ENCODE peak calls at places on chromosomes 2 and 18, in five cellular contexts. B is GM23248; H is NCI-H460; A is CD8-positive, alpha-beta memory T cell; W is NCI-H1417. L is an unnamed sample.

GRCh38 chr18:38972571-38972970 is 1407.0 kb upstream of the CELF4 start:
- DNase-seq in B (no peak), H (no peak), A (no peak), W (no peak), L (no peak)

GRCh38 chr2:9782197-9782719 is 61.0 kb upstream of the TAF1B start:
- DNase-seq in B (no peak), H (no peak), A (peak; percentile 27), W (peak; percentile 87), L (no peak)

GRCh38 chr2:188291617-188292445 is at the start of gene GULP1:
- DNase-seq in B (peak; percentile 87), H (peak; percentile 74), A (no peak), W (peak; percentile 72), L (no peak)

GRCh38 chr2:120722603-120723421 is 12.9 kb upstream of the GLI2 start:
- DNase-seq in B (peak; percentile 75), H (no peak), A (no peak), W (peak; percentile 6), L (peak; percentile 22)

GRCh38 chr18:50424877-50425690 is 50.2 kb downstream of the SKA1 start:
- DNase-seq in B (no peak), H (no peak), A (no peak), W (peak; percentile 18), L (no peak)

GRCh38 chr18:73646196-73646595 is 501.4 kb downstream of the FBXO15 start:
- DNase-seq in B (no peak), H (no peak), A (no peak), W (no peak), L (no peak)

GRCh38 chr2:201342923-201343322 is 14.2 kb downstream of the FLACC1 start:
- DNase-seq in B (no peak), H (no peak), A (no peak), W (no peak), L (no peak)

GRCh38 chr2:101307503-101307902 is 998 bp downstream of the RNF149 start:
- DNase-seq in B (peak; percentile 56), H (no peak), A (no peak), W (no peak), L (no peak)

GRCh38 chr2:177660742-177661141 is 268.2 kb downstream of the AGPS start:
- DNase-seq in B (no peak), H (no peak), A (no peak), W (peak; percentile 17), L (no peak)

GRCh38 chr2:62147610-62148301 is 48.2 kb upstream of the B3GNT2 start:
- DNase-seq in B (peak; percentile 92), H (no peak), A (no peak), W (no peak), L (no peak)

GRCh38 chr2:670637-671036 is 6.6 kb downstream of the TMEM18 start:
- DNase-seq in B (no peak), H (no peak), A (no peak), W (no peak), L (no peak)

GRCh38 chr18:5556317-5556974 is 12.6 kb upstream of the EPB41L3 start:
- DNase-seq in B (peak; percentile 87), H (no peak), A (no peak), W (no peak), L (no peak)

GRCh38 chr18:8480506-8481328 is 128.5 kb upstream of the RAB12 start:
- DNase-seq in B (peak; percentile 64), H (peak; percentile 48), A (no peak), W (peak; percentile 90), L (peak; percentile 29)

GRCh38 chr2:230796280-230796862 is 68.4 kb upstream of the ITM2C start:
- DNase-seq in B (peak; percentile 81), H (no peak), A (no peak), W (no peak), L (no peak)

GRCh38 chr2:70532244-70532935 is 21.2 kb downstream of the TGFA start:
- DNase-seq in B (no peak), H (no peak), A (no peak), W (no peak), L (no peak)

GRCh38 chr2:239697765-239698164 is 296.9 kb upstream of the HDAC4 start:
- DNase-seq in B (no peak), H (no peak), A (no peak), W (no peak), L (no peak)

GRCh38 chr18:47736376-47737140 is 193.9 kb downstream of the SMAD2 start:
- DNase-seq in B (no peak), H (no peak), A (no peak), W (no peak), L (no peak)

GRCh38 chr2:232525199-232525598 is 761 bp upstream of the CHRND start:
- DNase-seq in B (no peak), H (no peak), A (no peak), W (no peak), L (no peak)

GRCh38 chr2:57720728-57721627 is 325.6 kb upstream of the VRK2 start:
- DNase-seq in B (peak; percentile 75), H (peak; percentile 55), A (peak; percentile 24), W (peak; percentile 59), L (peak; percentile 16)

GRCh38 chr18:52339891-52340371 is at the start of gene DCC:
- DNase-seq in B (peak; percentile 58), H (peak; percentile 52), A (no peak), W (peak; percentile 97), L (no peak)

GRCh38 chr2:12988279-12988678 is 271.5 kb downstream of the TRIB2 start:
- DNase-seq in B (no peak), H (no peak), A (no peak), W (no peak), L (no peak)

GRCh38 chr2:105886029-105886454 is 141.3 kb downstream of the NCK2 start:
- DNase-seq in B (peak; percentile 72), H (no peak), A (no peak), W (no peak), L (no peak)

GRCh38 chr18:42784612-42785011 is 330.9 kb downstream of the RIT2 start:
- DNase-seq in B (no peak), H (no peak), A (no peak), W (no peak), L (no peak)

GRCh38 chr18:79361766-79362522 is 33.8 kb upstream of the NFATC1 start:
- DNase-seq in B (peak; percentile 56), H (no peak), A (no peak), W (no peak), L (no peak)

GRCh38 chr2:70994445-70995226 is at the start of gene TEX261:
- DNase-seq in B (peak; percentile 93), H (peak; percentile 85), A (peak; percentile 90), W (peak; percentile 90), L (peak; percentile 73)

GRCh38 chr18:36201765-36202164 is 14.5 kb downstream of the MOCOS start:
- DNase-seq in B (no peak), H (no peak), A (no peak), W (no peak), L (no peak)

GRCh38 chr2:215917953-215918620 is 95.3 kb downstream of the MREG start:
- DNase-seq in B (peak; percentile 80), H (no peak), A (no peak), W (peak; percentile 65), L (no peak)

GRCh38 chr2:20654414-20654813 is 3.5 kb upstream of the HS1BP3 start:
- DNase-seq in B (no peak), H (no peak), A (no peak), W (no peak), L (no peak)

GRCh38 chr18:10851824-10852225 is 297.5 kb downstream of the PIEZO2 start:
- DNase-seq in B (peak; percentile 68), H (peak; percentile 41), A (no peak), W (peak; percentile 74), L (peak; percentile 56)

GRCh38 chr2:127024769-127025356 is 82.1 kb downstream of the BIN1 start:
- DNase-seq in B (peak; percentile 70), H (no peak), A (no peak), W (no peak), L (peak; percentile 14)

GRCh38 chr18:22564036-22564435 is 146.3 kb upstream of the CTAGE1 start:
- DNase-seq in B (peak; percentile 53), H (no peak), A (no peak), W (no peak), L (no peak)

GRCh38 chr18:43192408-43192807 is 76.9 kb upstream of the RIT2 start:
- DNase-seq in B (peak; percentile 22), H (no peak), A (no peak), W (no peak), L (no peak)

GRCh38 chr2:174688079-174688478 is 76.2 kb downstream of the CHRNA1 start:
- DNase-seq in B (peak; percentile 79), H (peak; percentile 33), A (peak; percentile 47), W (no peak), L (peak; percentile 25)